ENCODE peak calls at places on chromosomes 1 and 21, in four cellular contexts. One of them, this sample, is unnamed.

GRCh38 chr21:15164678-15165303 is 100.0 kb upstream of the NRIP1 start:
- DNase-seq in WTC11: no peak
- DNase-seq in SK-N-SH: no peak
- DNase-seq in H1: no peak
- DNase-seq in this sample: no peak

GRCh38 chr1:147762233-147763024 is 2.0 kb upstream of the GJA5 start:
- DNase-seq in H1: no peak
- DNase-seq in WTC11: no peak
- DNase-seq in SK-N-SH: no peak
- DNase-seq in this sample: no peak

GRCh38 chr1:1399870-1400575 is 888 bp upstream of the CCNL2 start:
- DNase-seq in SK-N-SH: no peak
- DNase-seq in H1: no peak
- DNase-seq in WTC11: no peak
- DNase-seq in this sample: no peak

GRCh38 chr1:172588296-172589291 is 55.6 kb downstream of the SUCO start:
- DNase-seq in WTC11: no peak
- DNase-seq in SK-N-SH: no peak
- DNase-seq in H1: no peak
- DNase-seq in this sample: peak

GRCh38 chr21:37763298-37763697 is 153.0 kb downstream of the KCNJ6 start:
- DNase-seq in WTC11: no peak
- DNase-seq in SK-N-SH: no peak
- DNase-seq in H1: no peak
- DNase-seq in this sample: no peak

GRCh38 chr1:59018860-59019259 is 235.0 kb upstream of the JUN start:
- DNase-seq in WTC11: no peak
- DNase-seq in SK-N-SH: no peak
- DNase-seq in H1: no peak
- DNase-seq in this sample: no peak

GRCh38 chr1:165549908-165550480 is 6.2 kb downstream of the LRRC52 start:
- DNase-seq in WTC11: no peak
- DNase-seq in H1: no peak
- DNase-seq in SK-N-SH: no peak
- DNase-seq in this sample: no peak

GRCh38 chr1:197914510-197914909 is 2.7 kb upstream of the LHX9 start:
- DNase-seq in H1: no peak
- DNase-seq in SK-N-SH: no peak
- DNase-seq in WTC11: no peak
- DNase-seq in this sample: no peak

GRCh38 chr1:233394860-233395717 is 67.6 kb downstream of the MAP3K21 start:
- DNase-seq in H1: no peak
- DNase-seq in WTC11: peak
- DNase-seq in SK-N-SH: peak
- DNase-seq in this sample: peak

GRCh38 chr1:67700692-67701410 is 15.8 kb downstream of the GADD45A start:
- DNase-seq in SK-N-SH: peak
- DNase-seq in WTC11: peak
- DNase-seq in H1: peak
- DNase-seq in this sample: peak

GRCh38 chr1:171716620-171717019 is 25.2 kb downstream of the VAMP4 start:
- DNase-seq in SK-N-SH: no peak
- DNase-seq in WTC11: no peak
- DNase-seq in H1: no peak
- DNase-seq in this sample: no peak

GRCh38 chr1:96521994-96522760 is 199.4 kb upstream of the PTBP2 start:
- DNase-seq in SK-N-SH: no peak
- DNase-seq in WTC11: no peak
- DNase-seq in H1: no peak
- DNase-seq in this sample: no peak

GRCh38 chr1:210328746-210329488 is at the start of gene HHAT:
- DNase-seq in WTC11: peak
- DNase-seq in SK-N-SH: peak
- DNase-seq in H1: peak
- DNase-seq in this sample: no peak

GRCh38 chr1:56709269-56709880 is 64.3 kb downstream of the PRKAA2 start:
- DNase-seq in H1: no peak
- DNase-seq in SK-N-SH: peak
- DNase-seq in WTC11: no peak
- DNase-seq in this sample: peak

GRCh38 chr1:25743164-25744139 is 56.5 kb upstream of the SELENON start:
- DNase-seq in SK-N-SH: no peak
- DNase-seq in H1: no peak
- DNase-seq in WTC11: no peak
- DNase-seq in this sample: no peak

GRCh38 chr1:7761103-7761502 is 10.0 kb upstream of the VAMP3 start:
- DNase-seq in H1: no peak
- DNase-seq in SK-N-SH: no peak
- DNase-seq in WTC11: no peak
- DNase-seq in this sample: no peak

GRCh38 chr1:182259229-182259872 is 132.2 kb downstream of the GLUL start:
- DNase-seq in SK-N-SH: no peak
- DNase-seq in H1: no peak
- DNase-seq in WTC11: no peak
- DNase-seq in this sample: peak

GRCh38 chr1:40092241-40092640 is 4.8 kb downstream of the PPT1 start:
- DNase-seq in WTC11: no peak
- DNase-seq in SK-N-SH: no peak
- DNase-seq in H1: no peak
- DNase-seq in this sample: no peak

GRCh38 chr1:64502924-64503323 is 33.0 kb downstream of the CACHD1 start:
- DNase-seq in WTC11: no peak
- DNase-seq in SK-N-SH: peak
- DNase-seq in H1: no peak
- DNase-seq in this sample: no peak

GRCh38 chr1:8082945-8083344 is 56.8 kb upstream of the ERRFI1 start:
- DNase-seq in H1: no peak
- DNase-seq in SK-N-SH: no peak
- DNase-seq in WTC11: no peak
- DNase-seq in this sample: no peak

GRCh38 chr1:1917304-1917976 is 1.6 kb downstream of the TMEM52 start:
- DNase-seq in H1: no peak
- DNase-seq in SK-N-SH: no peak
- DNase-seq in WTC11: no peak
- DNase-seq in this sample: no peak

GRCh38 chr1:9275567-9276034 is 17.1 kb upstream of the SPSB1 start:
- DNase-seq in WTC11: no peak
- DNase-seq in SK-N-SH: no peak
- DNase-seq in H1: no peak
- DNase-seq in this sample: peak

GRCh38 chr1:232614811-232615210 is 15.1 kb downstream of the SIPA1L2 start:
- DNase-seq in SK-N-SH: no peak
- DNase-seq in WTC11: no peak
- DNase-seq in H1: no peak
- DNase-seq in this sample: no peak

GRCh38 chr1:12617901-12618660 is at the start of gene DHRS3:
- DNase-seq in H1: no peak
- DNase-seq in WTC11: peak
- DNase-seq in SK-N-SH: peak
- DNase-seq in this sample: peak

GRCh38 chr21:26445440-26445839 is 127.6 kb downstream of the CYYR1 start:
- DNase-seq in H1: no peak
- DNase-seq in SK-N-SH: no peak
- DNase-seq in WTC11: no peak
- DNase-seq in this sample: no peak

GRCh38 chr1:71304125-71304524 is 223.3 kb upstream of the ZRANB2 start:
- DNase-seq in SK-N-SH: no peak
- DNase-seq in H1: no peak
- DNase-seq in WTC11: no peak
- DNase-seq in this sample: no peak

GRCh38 chr1:154856049-154856448 is 14.0 kb downstream of the KCNN3 start:
- DNase-seq in SK-N-SH: peak
- DNase-seq in H1: no peak
- DNase-seq in WTC11: peak
- DNase-seq in this sample: no peak

GRCh38 chr1:53086504-53087070 is 24.6 kb downstream of the PODN start:
- DNase-seq in SK-N-SH: peak
- DNase-seq in WTC11: no peak
- DNase-seq in H1: no peak
- DNase-seq in this sample: no peak

GRCh38 chr1:244353572-244354091 is 98.1 kb downstream of the ADSS2 start:
- DNase-seq in H1: peak
- DNase-seq in SK-N-SH: no peak
- DNase-seq in WTC11: peak
- DNase-seq in this sample: peak

GRCh38 chr1:119556423-119556822 is 49.4 kb downstream of the HSD3B1 start:
- DNase-seq in H1: no peak
- DNase-seq in SK-N-SH: no peak
- DNase-seq in WTC11: no peak
- DNase-seq in this sample: no peak

GRCh38 chr1:228270032-228270431 is 62.2 kb downstream of the OBSCN start:
- DNase-seq in WTC11: no peak
- DNase-seq in SK-N-SH: no peak
- DNase-seq in H1: no peak
- DNase-seq in this sample: no peak

GRCh38 chr1:45682942-45683341 is 3.4 kb downstream of the GPBP1L1 start:
- DNase-seq in SK-N-SH: no peak
- DNase-seq in WTC11: no peak
- DNase-seq in H1: no peak
- DNase-seq in this sample: no peak

GRCh38 chr1:20291621-20292020 is 946 bp downstream of the VWA5B1 start:
- DNase-seq in SK-N-SH: no peak
- DNase-seq in WTC11: peak
- DNase-seq in H1: no peak
- DNase-seq in this sample: no peak

GRCh38 chr1:15101112-15101760 is 52.3 kb upstream of the TMEM51 start:
- DNase-seq in SK-N-SH: no peak
- DNase-seq in WTC11: no peak
- DNase-seq in H1: no peak
- DNase-seq in this sample: no peak

GRCh38 chr1:203100163-203100867 is 14.5 kb upstream of the MYOG start:
- DNase-seq in WTC11: no peak
- DNase-seq in SK-N-SH: no peak
- DNase-seq in H1: no peak
- DNase-seq in this sample: no peak

GRCh38 chr1:118395430-118396001 is 210.5 kb upstream of the SPAG17 start:
- DNase-seq in H1: no peak
- DNase-seq in WTC11: no peak
- DNase-seq in SK-N-SH: no peak
- DNase-seq in this sample: no peak

GRCh38 chr1:118396824-118397530 is 211.9 kb upstream of the SPAG17 start:
- DNase-seq in SK-N-SH: no peak
- DNase-seq in WTC11: no peak
- DNase-seq in H1: no peak
- DNase-seq in this sample: no peak

GRCh38 chr1:118396279-118396678 is 211.3 kb upstream of the SPAG17 start:
- DNase-seq in WTC11: no peak
- DNase-seq in H1: no peak
- DNase-seq in SK-N-SH: no peak
- DNase-seq in this sample: no peak
- TF ChIP-seq TEAD4 in WTC11: no peak
- TF ChIP-seq TEAD4 in H1: no peak
- TF ChIP-seq TEAD4 in SK-N-SH: no peak
- TF ChIP-seq TEAD4 in this sample: no peak

GRCh38 chr1:33378524-33378923 is 52.4 kb downstream of the PHC2 start:
- DNase-seq in SK-N-SH: no peak
- DNase-seq in WTC11: no peak
- DNase-seq in H1: no peak
- DNase-seq in this sample: no peak

GRCh38 chr1:33379631-33380354 is 51.1 kb downstream of the PHC2 start:
- DNase-seq in WTC11: no peak
- DNase-seq in SK-N-SH: no peak
- DNase-seq in H1: no peak
- DNase-seq in this sample: no peak

GRCh38 chr1:33377750-33378149 is 53.1 kb downstream of the PHC2 start:
- DNase-seq in H1: no peak
- DNase-seq in WTC11: no peak
- DNase-seq in SK-N-SH: no peak
- DNase-seq in this sample: no peak

GRCh38 chr1:33380811-33381210 is 50.1 kb downstream of the PHC2 start:
- DNase-seq in SK-N-SH: no peak
- DNase-seq in H1: no peak
- DNase-seq in WTC11: no peak
- DNase-seq in this sample: no peak

DNA sequence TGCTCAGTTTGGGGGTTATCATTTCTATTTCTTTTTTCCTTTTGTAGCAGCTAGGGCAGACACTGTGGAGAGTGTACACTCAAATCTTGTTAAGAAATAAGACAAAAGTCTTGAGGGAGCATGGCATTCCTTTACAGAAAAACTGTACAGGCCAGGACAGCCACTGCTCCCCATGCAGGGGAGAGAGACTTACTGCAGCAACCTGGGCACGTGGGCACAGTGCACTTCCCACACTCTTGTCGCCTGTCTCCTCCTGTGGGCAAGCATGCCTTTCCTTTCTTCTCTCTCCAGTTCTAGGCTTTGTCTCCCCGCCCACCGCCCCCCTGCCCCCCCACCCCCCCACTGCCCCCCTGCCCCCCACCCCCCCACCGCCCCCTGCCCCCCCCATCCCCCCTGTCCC is 51.9 kb downstream of the PHC2 start:
- DNase-seq in WTC11: no peak
- DNase-seq in SK-N-SH: no peak
- DNase-seq in H1: no peak
- DNase-seq in this sample: no peak
- TF ChIP-seq TEAD4 in WTC11: no peak
- TF ChIP-seq TEAD4 in SK-N-SH: no peak
- TF ChIP-seq TEAD4 in H1: no peak
- TF ChIP-seq TEAD4 in this sample: no peak

GRCh38 chr1:160020196-160020595 is 11.6 kb downstream of the PIGM start:
- DNase-seq in H1: no peak
- DNase-seq in WTC11: no peak
- DNase-seq in SK-N-SH: no peak
- DNase-seq in this sample: no peak

GRCh38 chr1:160022330-160023310 is 9.2 kb downstream of the PIGM start:
- DNase-seq in WTC11: no peak
- DNase-seq in SK-N-SH: no peak
- DNase-seq in H1: no peak
- DNase-seq in this sample: no peak

GRCh38 chr1:160017592-160017991 is 14.2 kb downstream of the PIGM start:
- DNase-seq in H1: no peak
- DNase-seq in SK-N-SH: no peak
- DNase-seq in WTC11: no peak
- DNase-seq in this sample: no peak

GRCh38 chr1:160021376-160022074 is 10.3 kb downstream of the PIGM start:
- DNase-seq in H1: no peak
- DNase-seq in SK-N-SH: no peak
- DNase-seq in WTC11: no peak
- DNase-seq in this sample: no peak

GRCh38 chr1:160018900-160019299 is 12.9 kb downstream of the PIGM start:
- DNase-seq in SK-N-SH: no peak
- DNase-seq in H1: no peak
- DNase-seq in WTC11: no peak
- DNase-seq in this sample: no peak
- TF ChIP-seq TEAD4 in SK-N-SH: no peak
- TF ChIP-seq TEAD4 in H1: no peak
- TF ChIP-seq TEAD4 in WTC11: no peak
- TF ChIP-seq TEAD4 in this sample: no peak

DNA sequence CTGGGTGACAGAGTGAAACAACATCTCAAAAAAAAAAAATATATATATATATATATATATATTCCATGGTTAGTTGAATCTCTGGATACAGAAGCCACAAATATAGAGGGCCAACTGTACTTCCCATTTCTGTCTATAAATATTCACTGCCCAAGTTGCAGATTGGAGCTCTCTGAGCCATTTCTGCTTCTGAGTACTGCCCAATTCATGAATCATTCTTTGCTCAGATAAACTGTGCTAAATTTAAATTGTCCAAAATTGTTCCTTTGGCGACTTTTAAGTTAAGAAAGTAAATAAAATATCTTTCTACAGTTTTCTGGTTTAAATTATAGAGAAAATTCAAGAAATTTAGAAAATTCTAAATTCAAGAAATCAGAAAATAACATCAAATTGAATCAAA is 23.2 kb upstream of the C1orf146 start:
- DNase-seq in WTC11: no peak
- DNase-seq in SK-N-SH: no peak
- DNase-seq in H1: no peak
- DNase-seq in this sample: no peak
- TF ChIP-seq TEAD4 in WTC11: no peak
- TF ChIP-seq TEAD4 in SK-N-SH: no peak
- TF ChIP-seq TEAD4 in H1: no peak
- TF ChIP-seq TEAD4 in this sample: no peak